ENCODE peak calls at places on chromosomes 6 and 20, in eight cellular contexts. N is amniotic stem cell; S is stimulated activated naive B cell treated with anti-CD40 and anti-IgM and Interleukin-4, amounts not matched to agents 10 μg/mL and 1 μg/mL and 100 μg/mL, for 72 hours; O is SK-MEL-5; Q is activated CD4-positive, alpha-beta T cell treated with anti-CD3 and anti-CD28 coated beads, Interleukin-2, amount 10 ng/mL, durations not matched to agents 24 days and 14 days; C is endothelial cell; Z is GM23338; J is upper lobe of right lung. Y is an unnamed sample.

GRCh38 chr20:17520583-17520982 is 10.6 kb downstream of the BFSP1 start:
- DNase-seq in O (peak; percentile 46), S (no peak), Q (no peak), J (no peak), C (peak; percentile 33), Z (peak; percentile 49), N (no peak), Y (no peak)

GRCh38 chr6:83708546-83708969 is 343 bp downstream of the SNAP91 start:
- DNase-seq in N (no peak), J (peak; percentile 63), C (peak; percentile 34), O (no peak), S (no peak), Q (no peak), Z (peak; percentile 60), Y (no peak)

GRCh38 chr20:56345911-56346310 is 12.9 kb upstream of the FAM210B start:
- DNase-seq in N (no peak), O (no peak), J (no peak), Q (no peak), S (no peak), Z (no peak), C (no peak), Y (no peak)

GRCh38 chr6:138973481-138974140 is 14.4 kb downstream of the REPS1 start:
- DNase-seq in Z (no peak), J (no peak), Q (no peak), C (no peak), N (no peak), S (no peak), O (no peak), Y (no peak)

GRCh38 chr6:152461556-152461955 is 175.6 kb downstream of the SYNE1 start:
- DNase-seq in N (no peak), Z (no peak), J (no peak), Q (no peak), C (no peak), S (no peak), O (no peak), Y (no peak)

GRCh38 chr6:170152111-170152926 is 138.6 kb downstream of the DLL1 start:
- DNase-seq in N (no peak), Z (no peak), Q (no peak), O (peak; percentile 54), J (no peak), S (no peak), C (peak; percentile 30), Y (no peak)

GRCh38 chr20:22093122-22093521 is 387.7 kb downstream of the PAX1 start:
- DNase-seq in Z (no peak), S (no peak), N (no peak), C (no peak), J (no peak), Q (no peak), O (no peak), Y (no peak)

GRCh38 chr20:14401479-14402138 is 64.2 kb upstream of the FLRT3 start:
- DNase-seq in C (no peak), O (no peak), Z (peak; percentile 12), Q (no peak), J (no peak), S (no peak), N (no peak), Y (no peak)

GRCh38 chr6:53724501-53724900 is 58.9 kb upstream of the KLHL31 start:
- DNase-seq in O (no peak), C (no peak), Z (peak; percentile 38), J (no peak), Q (no peak), N (no peak), S (no peak), Y (no peak)

GRCh38 chr6:160203953-160204352 is 54.7 kb downstream of the SLC22A2 start:
- DNase-seq in N (no peak), O (no peak), S (no peak), Q (no peak), C (no peak), Z (no peak), J (no peak), Y (no peak)

GRCh38 chr6:136137008-136137689 is 113.0 kb downstream of the MTFR2 start:
- DNase-seq in S (no peak), O (peak; percentile 70), Q (no peak), C (no peak), Z (no peak), J (no peak), N (no peak), Y (no peak)

GRCh38 chr6:146177785-146178184 is 148.9 kb downstream of the GRM1 start:
- DNase-seq in Q (no peak), C (no peak), O (no peak), J (no peak), S (no peak), N (no peak), Z (no peak), Y (no peak)

GRCh38 chr6:139751179-139751578 is 376.7 kb upstream of the CITED2 start:
- DNase-seq in N (peak; percentile 63), Q (no peak), Z (no peak), O (no peak), S (no peak), C (no peak), J (no peak), Y (no peak)

GRCh38 chr20:20552076-20552475 is 160.4 kb downstream of the RALGAPA2 start:
- DNase-seq in C (no peak), N (no peak), Z (no peak), S (no peak), Q (no peak), O (no peak), J (no peak), Y (no peak)

GRCh38 chr6:132499757-132500156 is 13.2 kb downstream of the STX7 start:
- DNase-seq in O (no peak), J (no peak), S (no peak), N (no peak), Q (no peak), C (no peak), Z (no peak), Y (no peak)

GRCh38 chr6:158402184-158402583 is 89.9 kb downstream of the TULP4 start:
- DNase-seq in Z (no peak), S (no peak), N (no peak), Q (no peak), O (no peak), C (no peak), J (no peak), Y (no peak)

Y was measured in chondrocyte.